ENCODE peak calls at places on chromosome X, in five cellular contexts. X is upper lobe of left lung, T is K562, H is stomach, S is transverse colon. D is an unnamed sample. For H3K36me3, the result is how much of the 10 kb centered on the place peaks cover.

GRCh38 chrX:13669246-13669689 is 16.3 kb downstream of the TCEANC start:
- DNase-seq in X (peak), T (peak), S (peak), H (peak), D (peak)

GRCh38 chrX:14899607-14900006 is 26.4 kb downstream of the MOSPD2 start:
- DNase-seq in X (no peak), S (no peak), T (peak), H (no peak), D (no peak)

GRCh38 chrX:57925806-57926205 is 15.5 kb upstream of the ZXDA start:
- DNase-seq in S (no peak), T (no peak), H (no peak), X (no peak), D (no peak)

GRCh38 chrX:124518888-124519287 is 172.5 kb downstream of the SH2D1A start:
- DNase-seq in X (no peak), H (no peak), T (no peak), S (no peak), D (no peak)

GRCh38 chrX:39678914-39679313 is 418.8 kb downstream of the BCOR start:
- DNase-seq in T (peak), H (no peak), S (no peak), X (no peak), D (no peak)

GRCh38 chrX:101415180-101416130 is 7.4 kb downstream of the HNRNPH2 start:
- DNase-seq in X (no peak), T (peak), H (no peak), S (no peak), D (no peak)

GRCh38 chrX:12441376-12442128 is 303.3 kb downstream of the FRMPD4 start:
- DNase-seq in S (no peak), T (no peak), X (no peak), H (no peak), D (no peak)

GRCh38 chrX:154349979-154350378 is 24.5 kb downstream of the FLNA start:
- DNase-seq in H (no peak), S (no peak), X (no peak), T (no peak), D (no peak)

GRCh38 chrX:2608638-2609430 is 82.3 kb upstream of the CD99 start:
- DNase-seq in X (peak), H (peak), T (peak), S (peak), D (peak)

GRCh38 chrX:140053841-140054240 is 88.5 kb upstream of the CXorf66 start:
- DNase-seq in H (no peak), S (no peak), X (no peak), T (no peak), D (no peak)

GRCh38 chrX:154735695-154736393 is 15.0 kb downstream of the GAB3 start:
- DNase-seq in S (peak), X (peak), H (no peak), T (no peak), D (peak)

GRCh38 chrX:47145408-47146120 is 543 bp downstream of the RBM10 start:
- DNase-seq in T (peak), X (no peak), H (no peak), S (no peak), D (peak)

GRCh38 chrX:3442685-3443084 is 96.2 kb upstream of the MXRA5 start:
- DNase-seq in T (no peak), X (no peak), H (no peak), S (no peak), D (no peak)

GRCh38 chrX:84339507-84340364 is 151.7 kb upstream of the RPS6KA6 start:
- DNase-seq in T (peak), X (no peak), H (no peak), S (no peak), D (no peak)

GRCh38 chrX:37684918-37685317 is 673 bp upstream of the XK start:
- DNase-seq in H (no peak), X (no peak), T (no peak), S (no peak), D (no peak)

GRCh38 chrX:132365490-132365889 is 123.3 kb downstream of the MBNL3 start:
- DNase-seq in X (no peak), S (no peak), H (no peak), T (no peak), D (no peak)

GRCh38 chrX:67917412-67918010 is 373.7 kb downstream of the AR start:
- DNase-seq in H (no peak), T (no peak), X (no peak), S (no peak), D (no peak)

GRCh38 chrX:3184176-3184930 is 143.1 kb downstream of the ARSF start:
- DNase-seq in T (no peak), X (no peak), S (no peak), H (no peak), D (peak)

GRCh38 chrX:8364369-8365141 is 100.1 kb upstream of the VCX3B start:
- DNase-seq in S (no peak), H (peak), X (peak), T (no peak), D (no peak)

GRCh38 chrX:129576539-129576938 is 36.5 kb downstream of the OCRL start:
- DNase-seq in T (no peak), S (no peak), H (no peak), X (no peak), D (no peak)

GRCh38 chrX:129577473-129577872 is 37.4 kb downstream of the OCRL start:
- DNase-seq in T (peak), X (no peak), H (no peak), S (no peak), D (no peak)

GRCh38 chrX:129574214-129574613 is 34.2 kb downstream of the OCRL start:
- DNase-seq in T (no peak), S (no peak), H (no peak), X (no peak), D (no peak)

GRCh38 chrX:129581904-129582303 is 41.8 kb downstream of the OCRL start:
- DNase-seq in T (no peak), X (no peak), H (no peak), S (no peak), D (no peak)

GRCh38 chrX:129577877-129578276 is 37.8 kb downstream of the OCRL start:
- DNase-seq in X (no peak), H (no peak), S (no peak), T (no peak), D (no peak)
- H3K36me3 ChIP-seq in X (under half), H (under half), S (under half), T (half or more), D (under half)

DNA sequence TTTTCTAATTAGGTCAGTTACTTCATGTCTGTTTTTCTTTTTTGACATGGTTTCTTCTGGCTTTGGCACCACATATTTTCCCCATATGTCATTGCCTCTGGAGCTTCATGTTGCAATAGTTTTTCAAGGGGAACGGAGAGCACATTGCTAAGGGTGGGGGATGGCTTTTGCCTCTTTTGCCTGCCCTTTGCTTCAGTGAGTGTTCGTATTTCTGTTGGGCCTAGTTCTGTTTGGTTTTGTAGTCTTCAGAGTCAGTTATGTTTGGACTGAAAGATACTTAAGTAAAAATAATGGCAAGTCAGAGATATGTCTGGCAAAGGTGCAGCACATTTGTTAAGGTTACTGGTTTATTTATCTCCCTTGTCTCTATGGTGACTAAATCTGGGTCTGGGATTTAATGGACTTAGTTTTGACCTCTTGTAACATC is 29.1 kb downstream of the FHL1 start:
- DNase-seq in H (no peak), T (no peak), S (no peak), X (no peak), D (peak)
- TF ChIP-seq EP300 in H (peak), T (no peak), S (no peak), X (no peak), D (peak)

GRCh38 chrX:16828126-16828908 is 41.8 kb downstream of the RBBP7 start:
- DNase-seq in X (no peak), S (peak), T (no peak), H (no peak), D (peak)

GRCh38 chrX:16825306-16826035 is 39.2 kb downstream of the TXLNG start:
- DNase-seq in T (no peak), X (no peak), H (no peak), S (no peak), D (no peak)

GRCh38 chrX:16827225-16827624 is 41.0 kb downstream of the TXLNG start:
- DNase-seq in X (no peak), T (no peak), H (no peak), S (no peak), D (no peak)

GRCh38 chrX:16822723-16823122 is 36.5 kb downstream of the TXLNG start:
- DNase-seq in T (no peak), S (no peak), H (no peak), X (no peak), D (no peak)

GRCh38 chrX:16826207-16826606 is 39.9 kb downstream of the TXLNG start:
- DNase-seq in S (no peak), X (no peak), H (no peak), T (peak), D (no peak)
- H3K36me3 ChIP-seq in S (under half), X (half or more), H (half or more), T (half or more), D (under half)

DNA sequence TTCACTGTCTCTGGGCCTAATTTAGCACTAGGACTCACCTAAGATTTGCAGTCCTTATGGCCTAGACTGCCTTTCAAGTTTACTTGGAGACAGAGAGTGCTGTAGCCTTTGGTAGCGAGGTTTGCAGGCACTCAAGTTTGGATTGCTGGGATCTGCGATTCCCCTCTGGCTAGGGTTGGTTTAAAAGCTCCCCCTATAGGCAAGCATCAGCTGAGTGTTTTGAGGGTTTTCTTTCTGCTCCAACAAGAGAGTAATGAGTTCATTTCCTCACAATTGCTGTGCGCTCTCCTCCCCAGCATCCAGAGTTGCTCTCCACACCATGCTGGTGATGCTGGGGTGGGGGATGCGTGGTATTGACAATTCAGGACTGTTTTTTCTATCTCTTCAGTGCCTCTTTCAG is 206.9 kb downstream of the GLUD2 start:
- DNase-seq in T (no peak), S (no peak), X (no peak), H (no peak), D (no peak)
- TF ChIP-seq EP300 in T (no peak), S (no peak), X (no peak), H (no peak), D (no peak)

DNA sequence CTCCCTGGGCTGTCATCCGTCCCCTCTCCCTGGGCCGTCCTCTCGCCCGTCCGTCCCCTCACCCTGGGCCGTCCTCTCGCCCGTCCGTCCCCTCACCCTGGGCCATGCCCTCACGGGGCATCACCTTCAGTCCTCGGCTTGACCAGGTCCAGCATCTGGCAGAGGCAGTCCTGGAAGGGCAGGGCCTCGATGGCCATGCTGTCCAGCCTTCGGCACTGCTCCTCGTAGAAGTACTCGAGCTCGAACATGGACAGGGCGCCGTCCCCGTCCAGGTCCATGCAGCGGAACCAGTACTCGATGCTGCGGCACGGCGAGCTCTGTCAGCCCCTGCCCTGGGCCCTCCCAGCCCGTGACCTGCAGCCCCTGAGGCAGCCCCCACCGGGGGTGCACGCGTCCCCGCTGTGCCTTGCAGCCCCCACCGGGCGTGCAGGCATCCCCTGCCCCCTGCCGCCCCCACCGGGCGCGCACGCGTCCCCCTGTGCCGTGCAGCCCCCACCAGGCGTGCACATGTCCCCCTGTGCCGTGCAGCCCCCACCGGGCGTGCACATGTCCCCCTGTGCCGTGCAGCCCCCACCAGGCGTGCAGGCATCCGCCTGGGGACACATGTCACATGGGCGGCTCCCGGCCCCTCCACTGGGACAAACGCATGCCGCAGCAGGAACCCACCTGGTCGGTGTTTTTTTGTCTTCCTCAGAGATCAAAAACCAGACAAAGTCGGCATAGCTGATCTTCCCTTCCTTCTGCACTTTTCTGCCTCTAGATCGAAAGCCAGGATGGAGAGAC is 22.2 kb upstream of the GTPBP6 start:
- DNase-seq in S (no peak), X (no peak), T (no peak), H (no peak), D (peak)
- H3K36me3 ChIP-seq in S (under half), X (under half), T (under half), H (under half), D (under half)